ENCODE peak calls at places on chromosomes 1 and 21, in six cellular contexts. S is upper lobe of left lung, K is IMR-90, N is A549, Z is suprapubic skin, A is ovary. F is an unnamed sample. For H3K4me1, the result is how much of the 10 kb centered on the place peaks cover.

GRCh38 chr1:18324246-18324645 is 156.5 kb upstream of the KLHDC7A start:
- DNase-seq in A (no peak), K (no peak), S (no peak), Z (no peak), N (no peak), F (no peak)

GRCh38 chr1:156432109-156433018 is 63.4 kb downstream of the RHBG start:
- DNase-seq in A (no peak), N (no peak), Z (no peak), S (no peak), K (no peak), F (no peak)

GRCh38 chr1:65793359-65793732 is 651 bp downstream of the PDE4B start:
- DNase-seq in S (peak), K (peak), Z (no peak), A (no peak), N (no peak), F (no peak)

GRCh38 chr1:15277370-15277769 is 30.3 kb downstream of the FHAD1 start:
- DNase-seq in N (no peak), A (no peak), K (no peak), Z (no peak), S (no peak), F (no peak)

GRCh38 chr1:217272385-217272784 is 358.5 kb downstream of the GPATCH2 start:
- DNase-seq in Z (no peak), A (no peak), K (peak), N (no peak), S (no peak), F (no peak)

GRCh38 chr21:9767592-9768375 is 753.6 kb upstream of the TPTE start:
- DNase-seq in N (no peak), Z (no peak), A (no peak), K (no peak), S (peak), F (no peak)

GRCh38 chr1:116334015-116334547 is 39.0 kb upstream of the ATP1A1 start:
- DNase-seq in A (no peak), N (no peak), K (peak), S (no peak), Z (no peak), F (no peak)

GRCh38 chr1:172999349-172999748 is 51.4 kb downstream of the TNFSF18 start:
- DNase-seq in A (no peak), Z (no peak), S (no peak), N (no peak), K (no peak), F (no peak)

GRCh38 chr1:39732730-39733129 is 6.0 kb upstream of the PPIE start:
- DNase-seq in Z (no peak), K (peak), S (no peak), A (no peak), N (no peak), F (no peak)

GRCh38 chr1:194013561-194013960 is 827.1 kb upstream of the B3GALT2 start:
- DNase-seq in Z (no peak), K (no peak), A (no peak), S (no peak), N (no peak), F (no peak)
- H3K4me1 ChIP-seq in Z (under half), K (under half), A (under half), S (under half), N (under half), F (under half)

DNA sequence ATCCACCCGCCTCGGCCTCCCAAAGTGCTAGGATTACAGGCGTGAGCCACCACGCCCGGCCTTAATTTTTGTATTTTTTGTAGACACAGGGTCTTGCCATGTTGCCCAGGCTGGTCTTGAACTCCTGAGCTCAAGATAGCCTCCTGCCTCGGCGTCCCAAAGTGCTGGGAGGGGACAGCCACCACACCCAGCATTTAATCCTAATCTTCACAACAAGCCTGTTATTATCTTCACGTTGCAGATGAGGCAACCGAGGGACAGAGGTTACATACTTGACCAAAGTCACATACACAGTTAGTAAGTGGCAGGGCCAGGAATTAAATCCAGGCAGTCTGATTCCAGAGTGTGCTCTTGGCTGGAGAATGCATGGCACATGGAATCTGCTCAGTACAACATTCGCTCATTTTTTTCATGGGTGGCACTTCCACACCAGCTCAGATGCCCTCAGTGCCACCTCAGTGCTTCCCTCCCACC is 4.8 kb upstream of the GPR37L1 start:
- DNase-seq in N (no peak), K (no peak), Z (no peak), A (no peak), S (no peak), F (no peak)
- TF ChIP-seq POLR2A in N (no peak), K (no peak), Z (no peak), A (no peak), S (no peak), F (no peak)

DNA sequence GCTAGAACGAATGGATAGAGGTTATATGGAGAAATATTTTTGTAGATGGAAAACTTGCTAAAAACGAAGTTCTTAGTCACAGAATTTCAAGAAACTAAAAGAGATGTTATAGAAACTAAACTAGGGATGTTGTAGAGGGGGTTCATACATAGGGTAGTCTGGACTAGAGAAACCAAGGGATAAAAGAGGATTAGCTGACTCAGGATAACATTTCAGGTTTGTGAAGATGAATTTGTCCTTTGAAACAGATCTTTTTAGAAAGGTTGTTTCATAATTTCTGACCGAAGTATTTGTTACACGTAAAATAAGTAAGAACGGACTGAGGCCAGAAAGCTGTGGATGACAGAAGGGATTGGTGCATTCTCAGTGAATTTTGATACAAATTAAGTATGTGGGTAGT is 13.6 kb downstream of the YTHDF2 start:
- DNase-seq in A (no peak), N (no peak), K (no peak), S (no peak), Z (no peak), F (no peak)
- H3K4me1 ChIP-seq in A (under half), N (under half), K (under half), S (half or more), Z (half or more), F (half or more)

GRCh38 chr1:109229531-109230127 is 15.9 kb downstream of the SARS1 start:
- DNase-seq in A (no peak), K (no peak), S (no peak), Z (no peak), N (no peak), F (no peak)
- TF ChIP-seq POLR2A in A (no peak), K (no peak), S (no peak), Z (no peak), N (no peak), F (no peak)

GRCh38 chr1:24535021-24535424 is 20.9 kb upstream of the NCMAP start:
- DNase-seq in N (no peak), S (peak), A (no peak), K (no peak), Z (no peak), F (no peak)
- H3K4me1 ChIP-seq in N (under half), S (under half), A (under half), K (under half), Z (under half), F (under half)

GRCh38 chr1:224733021-224733911 is 117.1 kb downstream of the CNIH3 start:
- DNase-seq in K (peak), Z (no peak), S (peak), A (no peak), N (no peak), F (peak)
- TF ChIP-seq POLR2A in K (no peak), Z (no peak), S (no peak), A (no peak), N (no peak), F (no peak)

GRCh38 chr1:206672011-206672688 is 12.6 kb upstream of the MAPKAPK2 start:
- DNase-seq in N (no peak), K (no peak), A (no peak), Z (no peak), S (no peak), F (no peak)
- H3K4me1 ChIP-seq in N (under half), K (under half), A (under half), Z (under half), S (under half), F (under half)

GRCh38 chr1:240114222-240114621 is 22.5 kb downstream of the FMN2 start:
- DNase-seq in S (no peak), K (no peak), N (no peak), A (no peak), Z (no peak), F (no peak)

GRCh38 chr1:240122639-240123604 is 31.2 kb downstream of the FMN2 start:
- DNase-seq in K (no peak), S (no peak), A (no peak), Z (no peak), N (no peak), F (no peak)

GRCh38 chr1:240115831-240116230 is 24.1 kb downstream of the FMN2 start:
- DNase-seq in A (no peak), N (no peak), Z (no peak), S (no peak), K (no peak), F (no peak)

GRCh38 chr1:240117930-240118329 is 26.2 kb downstream of the FMN2 start:
- DNase-seq in N (no peak), Z (no peak), S (no peak), A (no peak), K (no peak), F (no peak)

DNA sequence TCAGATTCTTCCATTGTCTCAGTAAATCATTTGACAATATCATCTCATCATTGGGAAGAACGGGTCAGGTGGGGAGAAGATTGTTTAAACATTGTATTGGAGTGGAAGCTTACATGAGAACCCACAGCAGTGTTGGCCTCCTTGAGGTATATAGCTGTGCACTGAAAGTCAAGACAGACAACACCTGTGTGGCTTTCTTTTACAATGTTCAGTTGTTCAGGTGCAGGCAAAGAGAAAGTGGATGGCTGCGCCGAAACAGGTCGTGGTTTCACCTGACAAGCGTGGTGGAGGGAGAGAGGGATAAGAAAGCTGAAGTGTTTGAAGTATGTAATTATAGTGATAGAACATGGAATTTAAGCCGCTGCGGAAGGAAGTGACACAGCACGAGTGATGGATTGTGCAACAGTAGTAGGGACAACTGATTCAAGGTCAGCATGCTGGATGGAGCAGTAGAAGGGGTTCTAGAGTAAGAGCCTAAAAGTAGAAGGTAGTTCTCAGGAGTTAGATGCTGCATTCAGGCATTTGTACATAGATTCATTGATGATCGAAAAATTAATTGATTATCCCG is 25.6 kb downstream of the FMN2 start:
- DNase-seq in A (no peak), K (no peak), N (no peak), S (no peak), Z (no peak), F (no peak)
- TF ChIP-seq POLR2A in A (no peak), K (no peak), N (no peak), S (no peak), Z (no peak), F (no peak)

DNA sequence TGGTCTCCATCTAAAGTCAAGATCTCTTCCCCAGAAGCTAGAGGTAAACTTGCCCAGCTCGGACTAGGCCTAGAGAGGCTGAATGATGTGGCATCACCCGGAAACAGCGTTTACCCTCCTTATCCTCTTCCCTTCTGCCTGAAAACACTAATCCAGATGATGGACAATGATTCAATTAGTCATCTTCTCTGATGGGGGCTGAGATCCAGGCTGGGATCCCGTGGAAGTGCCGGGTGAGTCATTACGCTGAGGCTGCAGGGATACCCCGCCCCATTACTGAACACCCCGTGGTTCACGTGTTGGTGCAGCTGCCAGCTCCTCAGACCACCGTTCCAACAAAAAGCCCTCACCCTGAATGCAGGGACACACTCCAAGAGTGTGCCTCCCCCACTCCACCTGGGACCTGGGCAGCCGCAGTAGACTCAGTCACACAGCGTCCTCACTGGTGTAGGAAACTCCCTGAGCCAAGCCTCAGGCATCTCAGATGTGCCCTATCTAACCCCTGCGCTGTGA is 2.0 kb downstream of the S100A6 start:
- DNase-seq in K (peak), S (no peak), Z (peak), N (peak), A (peak), F (peak)
- H3K4me1 ChIP-seq in K (under half), S (under half), Z (half or more), N (under half), A (under half), F (under half)

DNA sequence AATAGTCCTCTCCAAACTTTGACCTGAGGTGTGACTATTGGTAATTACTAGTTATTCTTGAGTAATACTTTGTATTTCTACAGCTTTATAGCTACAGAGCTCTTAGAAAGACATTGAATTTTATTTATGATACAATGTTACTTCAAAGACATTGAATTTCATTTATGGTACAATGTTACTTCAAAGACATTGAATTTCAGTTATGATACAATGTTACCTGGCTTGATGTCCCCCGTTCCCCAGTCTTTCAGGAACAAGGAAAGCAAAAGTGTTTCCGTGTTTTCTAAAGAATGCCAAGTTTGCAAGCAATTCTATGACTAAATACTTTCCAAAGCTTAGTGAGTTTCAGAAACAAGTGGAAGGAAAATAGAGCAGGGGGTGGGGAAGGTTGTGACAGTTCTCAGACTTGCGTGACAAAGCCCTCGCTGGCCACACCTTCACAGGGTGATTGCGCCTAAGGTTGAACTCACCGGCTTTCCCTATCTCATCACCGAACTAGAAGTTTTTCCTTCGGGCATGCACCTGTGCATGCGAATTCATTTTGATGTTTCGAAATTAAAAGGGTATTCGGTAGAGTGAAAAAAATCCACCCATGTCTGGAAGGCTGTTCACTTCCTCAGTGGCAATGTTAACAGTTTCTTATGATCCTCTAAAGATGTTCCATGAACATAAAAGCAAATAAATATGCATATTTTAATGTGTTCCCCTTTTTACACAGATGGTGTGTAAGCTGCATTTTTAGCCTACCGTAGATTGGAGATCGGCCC is 909 bp upstream of the PAXBP1 start:
- DNase-seq in K (peak), Z (peak), A (no peak), N (peak), S (no peak), F (peak)
- TF ChIP-seq POLR2A in K (no peak), Z (no peak), A (no peak), N (no peak), S (no peak), F (no peak)